ENCODE peak calls at places on chromosome 22, in nine cellular contexts. One of them, this sample, is unnamed.

GRCh38 chr22:23688121-23688520 is 2.7 kb upstream of the RGL4 start:
- DNase-seq in stomach: peak; percentile 19
- DNase-seq in fibroblast of lung: no peak
- DNase-seq in psoas muscle: no peak
- DNase-seq in body of pancreas: no peak
- DNase-seq in ovary: no peak
- DNase-seq in CD4-positive, alpha-beta T cell: no peak
- DNase-seq in HCT116: no peak
- DNase-seq in hepatocyte: no peak
- DNase-seq in this sample: no peak

GRCh38 chr22:35961480-35961902 is 67.1 kb downstream of the RBFOX2 start:
- DNase-seq in hepatocyte: peak; percentile 57
- DNase-seq in psoas muscle: peak; percentile 19
- DNase-seq in HCT116: no peak
- DNase-seq in fibroblast of lung: peak; percentile 94
- DNase-seq in stomach: no peak
- DNase-seq in CD4-positive, alpha-beta T cell: no peak
- DNase-seq in body of pancreas: no peak
- DNase-seq in ovary: peak; percentile 36
- DNase-seq in this sample: no peak

GRCh38 chr22:45571089-45571488 is 68.4 kb downstream of the FBLN1 start:
- DNase-seq in CD4-positive, alpha-beta T cell: no peak
- DNase-seq in ovary: no peak
- DNase-seq in hepatocyte: no peak
- DNase-seq in HCT116: no peak
- DNase-seq in psoas muscle: no peak
- DNase-seq in body of pancreas: no peak
- DNase-seq in fibroblast of lung: no peak
- DNase-seq in stomach: no peak
- DNase-seq in this sample: no peak

GRCh38 chr22:30232716-30233218 is 13.8 kb downstream of the LIF start:
- DNase-seq in hepatocyte: no peak
- DNase-seq in ovary: no peak
- DNase-seq in stomach: no peak
- DNase-seq in body of pancreas: no peak
- DNase-seq in fibroblast of lung: peak; percentile 87
- DNase-seq in psoas muscle: no peak
- DNase-seq in CD4-positive, alpha-beta T cell: no peak
- DNase-seq in HCT116: no peak
- DNase-seq in this sample: no peak

GRCh38 chr22:40628354-40629042 is 8.0 kb downstream of the MRTFA start:
- DNase-seq in body of pancreas: no peak
- DNase-seq in psoas muscle: no peak
- DNase-seq in ovary: no peak
- DNase-seq in hepatocyte: no peak
- DNase-seq in fibroblast of lung: peak; percentile 92
- DNase-seq in stomach: no peak
- DNase-seq in CD4-positive, alpha-beta T cell: no peak
- DNase-seq in HCT116: no peak
- DNase-seq in this sample: no peak

GRCh38 chr22:46002757-46003270 is 25.9 kb upstream of the WNT7B start:
- DNase-seq in hepatocyte: no peak
- DNase-seq in stomach: no peak
- DNase-seq in ovary: no peak
- DNase-seq in HCT116: no peak
- DNase-seq in body of pancreas: no peak
- DNase-seq in CD4-positive, alpha-beta T cell: no peak
- DNase-seq in psoas muscle: peak; percentile 63
- DNase-seq in fibroblast of lung: peak; percentile 73
- DNase-seq in this sample: no peak

GRCh38 chr22:25903294-25903693 is 161.3 kb downstream of the MYO18B start:
- DNase-seq in stomach: no peak
- DNase-seq in CD4-positive, alpha-beta T cell: no peak
- DNase-seq in hepatocyte: no peak
- DNase-seq in ovary: no peak
- DNase-seq in HCT116: peak; percentile 7
- DNase-seq in body of pancreas: no peak
- DNase-seq in psoas muscle: no peak
- DNase-seq in fibroblast of lung: no peak
- DNase-seq in this sample: no peak

GRCh38 chr22:31343235-31344191 is 2.6 kb downstream of the PATZ1 start:
- DNase-seq in CD4-positive, alpha-beta T cell: no peak
- DNase-seq in ovary: peak; percentile 61
- DNase-seq in psoas muscle: no peak
- DNase-seq in HCT116: no peak
- DNase-seq in stomach: peak; percentile 93
- DNase-seq in body of pancreas: peak; percentile 93
- DNase-seq in fibroblast of lung: no peak
- DNase-seq in hepatocyte: peak; percentile 80
- DNase-seq in this sample: peak; percentile 97

GRCh38 chr22:28426346-28427132 is 253.1 kb downstream of the TTC28 start:
- DNase-seq in HCT116: no peak
- DNase-seq in CD4-positive, alpha-beta T cell: no peak
- DNase-seq in fibroblast of lung: peak; percentile 79
- DNase-seq in stomach: no peak
- DNase-seq in body of pancreas: no peak
- DNase-seq in psoas muscle: no peak
- DNase-seq in ovary: no peak
- DNase-seq in hepatocyte: no peak
- DNase-seq in this sample: no peak

GRCh38 chr22:33866521-33866920 is 53.8 kb downstream of the LARGE1 start:
- DNase-seq in HCT116: no peak
- DNase-seq in body of pancreas: no peak
- DNase-seq in psoas muscle: no peak
- DNase-seq in stomach: no peak
- DNase-seq in fibroblast of lung: no peak
- DNase-seq in hepatocyte: no peak
- DNase-seq in CD4-positive, alpha-beta T cell: no peak
- DNase-seq in ovary: no peak
- DNase-seq in this sample: no peak

GRCh38 chr22:21942407-21942895 is 10.2 kb downstream of the PPM1F start:
- DNase-seq in hepatocyte: no peak
- DNase-seq in body of pancreas: peak; percentile 48
- DNase-seq in ovary: no peak
- DNase-seq in psoas muscle: peak; percentile 88
- DNase-seq in CD4-positive, alpha-beta T cell: no peak
- DNase-seq in HCT116: peak; percentile 44
- DNase-seq in stomach: peak; percentile 38
- DNase-seq in fibroblast of lung: peak; percentile 91
- DNase-seq in this sample: peak; percentile 55

GRCh38 chr22:43015677-43016042 is 711 bp upstream of the PACSIN2 start:
- DNase-seq in body of pancreas: no peak
- DNase-seq in HCT116: no peak
- DNase-seq in stomach: no peak
- DNase-seq in hepatocyte: no peak
- DNase-seq in fibroblast of lung: no peak
- DNase-seq in ovary: no peak
- DNase-seq in CD4-positive, alpha-beta T cell: no peak
- DNase-seq in psoas muscle: no peak
- DNase-seq in this sample: no peak

GRCh38 chr22:36433318-36434231 is 45.8 kb upstream of the MYH9 start:
- DNase-seq in psoas muscle: no peak
- DNase-seq in HCT116: no peak
- DNase-seq in stomach: peak; percentile 88
- DNase-seq in CD4-positive, alpha-beta T cell: no peak
- DNase-seq in fibroblast of lung: peak; percentile 36
- DNase-seq in hepatocyte: no peak
- DNase-seq in ovary: no peak
- DNase-seq in body of pancreas: peak; percentile 96
- DNase-seq in this sample: peak; percentile 59

GRCh38 chr22:45830531-45831245 is 146.3 kb downstream of the WNT7B start:
- DNase-seq in CD4-positive, alpha-beta T cell: no peak
- DNase-seq in fibroblast of lung: peak; percentile 81
- DNase-seq in body of pancreas: no peak
- DNase-seq in hepatocyte: no peak
- DNase-seq in psoas muscle: no peak
- DNase-seq in HCT116: no peak
- DNase-seq in ovary: no peak
- DNase-seq in stomach: no peak
- DNase-seq in this sample: no peak

GRCh38 chr22:38505595-38506117 is 455 bp downstream of the DDX17 start:
- DNase-seq in body of pancreas: peak; percentile 86
- DNase-seq in stomach: peak; percentile 79
- DNase-seq in psoas muscle: peak; percentile 86
- DNase-seq in CD4-positive, alpha-beta T cell: peak; percentile 50
- DNase-seq in HCT116: no peak
- DNase-seq in fibroblast of lung: peak; percentile 60
- DNase-seq in hepatocyte: peak; percentile 85
- DNase-seq in ovary: peak; percentile 84
- DNase-seq in this sample: peak; percentile 86

GRCh38 chr22:23534201-23534850 is 45.8 kb downstream of the IGLL1 start:
- DNase-seq in fibroblast of lung: no peak
- DNase-seq in CD4-positive, alpha-beta T cell: no peak
- DNase-seq in stomach: no peak
- DNase-seq in hepatocyte: no peak
- DNase-seq in body of pancreas: no peak
- DNase-seq in ovary: peak; percentile 78
- DNase-seq in HCT116: no peak
- DNase-seq in psoas muscle: no peak
- DNase-seq in this sample: peak; percentile 2

GRCh38 chr22:30286813-30287625 is 2.3 kb downstream of the CASTOR1 start:
- DNase-seq in HCT116: no peak
- DNase-seq in ovary: peak; percentile 75
- DNase-seq in stomach: peak; percentile 80
- DNase-seq in fibroblast of lung: peak; percentile 29
- DNase-seq in hepatocyte: peak; percentile 74
- DNase-seq in psoas muscle: peak; percentile 69
- DNase-seq in body of pancreas: peak; percentile 74
- DNase-seq in CD4-positive, alpha-beta T cell: peak; percentile 76
- DNase-seq in this sample: peak; percentile 63

GRCh38 chr22:38462960-38463784 is 4.7 kb upstream of the KDELR3 start:
- DNase-seq in psoas muscle: peak; percentile 34
- DNase-seq in CD4-positive, alpha-beta T cell: no peak
- DNase-seq in fibroblast of lung: no peak
- DNase-seq in stomach: no peak
- DNase-seq in body of pancreas: peak; percentile 53
- DNase-seq in HCT116: no peak
- DNase-seq in ovary: peak; percentile 44
- DNase-seq in hepatocyte: peak; percentile 74
- DNase-seq in this sample: peak; percentile 30

GRCh38 chr22:45678961-45679912 is 7.6 kb downstream of the ATXN10 start:
- DNase-seq in CD4-positive, alpha-beta T cell: no peak
- DNase-seq in ovary: no peak
- DNase-seq in fibroblast of lung: peak; percentile 87
- DNase-seq in body of pancreas: no peak
- DNase-seq in hepatocyte: no peak
- DNase-seq in psoas muscle: no peak
- DNase-seq in stomach: no peak
- DNase-seq in HCT116: no peak
- DNase-seq in this sample: no peak

GRCh38 chr22:19108807-19109197 is 13.4 kb downstream of the DGCR2 start:
- DNase-seq in CD4-positive, alpha-beta T cell: no peak
- DNase-seq in fibroblast of lung: no peak
- DNase-seq in hepatocyte: no peak
- DNase-seq in body of pancreas: no peak
- DNase-seq in stomach: no peak
- DNase-seq in psoas muscle: no peak
- DNase-seq in HCT116: no peak
- DNase-seq in ovary: no peak
- DNase-seq in this sample: no peak

GRCh38 chr22:43312608-43313007 is 30.6 kb downstream of the SCUBE1 start:
- DNase-seq in CD4-positive, alpha-beta T cell: no peak
- DNase-seq in stomach: no peak
- DNase-seq in HCT116: no peak
- DNase-seq in hepatocyte: no peak
- DNase-seq in ovary: no peak
- DNase-seq in fibroblast of lung: no peak
- DNase-seq in psoas muscle: no peak
- DNase-seq in body of pancreas: no peak
- DNase-seq in this sample: no peak

GRCh38 chr22:28736296-28737155 is 5.1 kb downstream of the CHEK2 start:
- DNase-seq in body of pancreas: no peak
- DNase-seq in CD4-positive, alpha-beta T cell: no peak
- DNase-seq in fibroblast of lung: no peak
- DNase-seq in stomach: no peak
- DNase-seq in hepatocyte: no peak
- DNase-seq in ovary: no peak
- DNase-seq in psoas muscle: no peak
- DNase-seq in HCT116: no peak
- DNase-seq in this sample: no peak

DNA sequence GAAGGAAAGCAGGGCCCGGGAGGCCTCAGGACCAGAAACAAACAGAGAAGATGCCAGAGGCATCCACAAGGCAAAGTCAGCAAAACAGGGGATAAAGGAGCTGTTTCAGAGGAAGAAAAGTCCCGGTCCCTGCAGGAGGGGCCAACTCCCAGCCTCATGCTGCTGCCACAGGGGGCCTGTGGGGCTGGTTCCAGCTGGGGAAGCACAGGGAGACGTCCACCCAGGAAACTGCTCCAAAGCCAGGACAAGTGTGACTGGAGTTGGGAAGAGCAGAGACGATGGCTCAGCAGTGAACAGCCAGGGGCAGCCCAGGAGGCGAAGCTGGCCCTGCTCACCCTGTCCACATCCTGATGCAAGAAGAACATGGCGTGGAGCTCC is 454.4 kb downstream of the BRD1 start:
- DNase-seq in HCT116: no peak
- DNase-seq in fibroblast of lung: no peak
- DNase-seq in psoas muscle: no peak
- DNase-seq in hepatocyte: no peak
- DNase-seq in ovary: no peak
- DNase-seq in stomach: no peak
- DNase-seq in body of pancreas: no peak
- DNase-seq in CD4-positive, alpha-beta T cell: no peak
- DNase-seq in this sample: no peak
- H3K9me3 ChIP-seq in HCT116: no peaks in the 10 kb centered on the region
- H3K9me3 ChIP-seq in fibroblast of lung: no peaks in the 10 kb centered on the region
- H3K9me3 ChIP-seq in psoas muscle: no peaks in the 10 kb centered on the region
- H3K9me3 ChIP-seq in hepatocyte: no peaks in the 10 kb centered on the region
- H3K9me3 ChIP-seq in ovary: no peaks in the 10 kb centered on the region
- H3K9me3 ChIP-seq in stomach: no peaks in the 10 kb centered on the region
- H3K9me3 ChIP-seq in body of pancreas: no peaks in the 10 kb centered on the region
- H3K9me3 ChIP-seq in CD4-positive, alpha-beta T cell: no peaks in the 10 kb centered on the region
- H3K9me3 ChIP-seq in this sample: no peaks in the 10 kb centered on the region

GRCh38 chr22:47884775-47885174 is 1122.3 kb downstream of the TBC1D22A start:
- DNase-seq in HCT116: no peak
- DNase-seq in CD4-positive, alpha-beta T cell: no peak
- DNase-seq in psoas muscle: no peak
- DNase-seq in body of pancreas: no peak
- DNase-seq in fibroblast of lung: no peak
- DNase-seq in stomach: no peak
- DNase-seq in hepatocyte: no peak
- DNase-seq in ovary: no peak
- DNase-seq in this sample: no peak
- H3K9me3 ChIP-seq in HCT116: no peaks in the 10 kb centered on the region
- H3K9me3 ChIP-seq in CD4-positive, alpha-beta T cell: no peaks in the 10 kb centered on the region
- H3K9me3 ChIP-seq in psoas muscle: no peaks in the 10 kb centered on the region
- H3K9me3 ChIP-seq in body of pancreas: no peaks in the 10 kb centered on the region
- H3K9me3 ChIP-seq in fibroblast of lung: no peaks in the 10 kb centered on the region
- H3K9me3 ChIP-seq in stomach: no peaks in the 10 kb centered on the region
- H3K9me3 ChIP-seq in hepatocyte: no peaks in the 10 kb centered on the region
- H3K9me3 ChIP-seq in ovary: no peaks in the 10 kb centered on the region
- H3K9me3 ChIP-seq in this sample: no peaks in the 10 kb centered on the region

GRCh38 chr22:47994899-47995573 is 1232.6 kb downstream of the TBC1D22A start:
- DNase-seq in hepatocyte: no peak
- DNase-seq in fibroblast of lung: no peak
- DNase-seq in body of pancreas: no peak
- DNase-seq in ovary: no peak
- DNase-seq in HCT116: no peak
- DNase-seq in stomach: no peak
- DNase-seq in CD4-positive, alpha-beta T cell: no peak
- DNase-seq in psoas muscle: no peak
- DNase-seq in this sample: no peak
- H3K9me3 ChIP-seq in hepatocyte: no peaks in the 10 kb centered on the region
- H3K9me3 ChIP-seq in fibroblast of lung: no peaks in the 10 kb centered on the region
- H3K9me3 ChIP-seq in body of pancreas: no peaks in the 10 kb centered on the region
- H3K9me3 ChIP-seq in ovary: no peaks in the 10 kb centered on the region
- H3K9me3 ChIP-seq in HCT116: no peaks in the 10 kb centered on the region
- H3K9me3 ChIP-seq in stomach: no peaks in the 10 kb centered on the region
- H3K9me3 ChIP-seq in CD4-positive, alpha-beta T cell: no peaks in the 10 kb centered on the region
- H3K9me3 ChIP-seq in psoas muscle: no peaks in the 10 kb centered on the region
- H3K9me3 ChIP-seq in this sample: no peaks in the 10 kb centered on the region

GRCh38 chr22:27284314-27284713 is 517.2 kb downstream of the MN1 start:
- DNase-seq in body of pancreas: no peak
- DNase-seq in ovary: no peak
- DNase-seq in stomach: no peak
- DNase-seq in hepatocyte: no peak
- DNase-seq in CD4-positive, alpha-beta T cell: no peak
- DNase-seq in psoas muscle: no peak
- DNase-seq in HCT116: no peak
- DNase-seq in fibroblast of lung: no peak
- DNase-seq in this sample: no peak
- H3K9me3 ChIP-seq in body of pancreas: no peaks in the 10 kb centered on the region
- H3K9me3 ChIP-seq in ovary: no peaks in the 10 kb centered on the region
- H3K9me3 ChIP-seq in stomach: peaks cover 11% of the 10 kb centered on the region
- H3K9me3 ChIP-seq in hepatocyte: no peaks in the 10 kb centered on the region
- H3K9me3 ChIP-seq in CD4-positive, alpha-beta T cell: no peaks in the 10 kb centered on the region
- H3K9me3 ChIP-seq in psoas muscle: no peaks in the 10 kb centered on the region
- H3K9me3 ChIP-seq in HCT116: no peaks in the 10 kb centered on the region
- H3K9me3 ChIP-seq in fibroblast of lung: no peaks in the 10 kb centered on the region
- H3K9me3 ChIP-seq in this sample: no peaks in the 10 kb centered on the region

This sample was measured in thyroid gland.